ENCODE peak calls at places on chromosomes 11 and 22, in eight cellular contexts. E, G, U, B, W, T, Y and M are unnamed samples.
A peak's percentile ranks its signal among the peaks of the same experiment; 100 is the strongest.

GRCh38 chr22:49975543-49976389 is 15.2 kb downstream of the PIM3 start:
- DNase-seq in E (peak; percentile 28), G (peak; percentile 17), U (peak; percentile 33), B (peak; percentile 24), W (no peak), T (peak; percentile 51), Y (peak; percentile 52), M (no peak)

GRCh38 chr11:103215812-103216211 is 106.6 kb downstream of the DYNC2H1 start:
- DNase-seq in E (no peak), G (no peak), U (no peak), B (peak; percentile 7), W (peak; percentile 41), T (no peak), Y (no peak), M (no peak)

GRCh38 chr11:86487670-86488069 is 113.0 kb downstream of the CCDC81 start:
- DNase-seq in E (no peak), G (no peak), U (no peak), B (no peak), W (no peak), T (no peak), Y (no peak), M (no peak)

GRCh38 chr22:45452565-45453449 is 39.3 kb downstream of the RIBC2 start:
- DNase-seq in E (no peak), G (no peak), U (no peak), B (peak; percentile 53), W (peak; percentile 67), T (no peak), Y (no peak), M (no peak)

GRCh38 chr22:46619830-46620501 is at the start of gene GRAMD4:
- DNase-seq in E (peak; percentile 92), G (peak; percentile 64), U (peak; percentile 57), B (peak; percentile 35), W (no peak), T (peak; percentile 21), Y (peak; percentile 55), M (no peak)

GRCh38 chr11:77611921-77612320 is 22.2 kb downstream of the AQP11 start:
- DNase-seq in E (no peak), G (no peak), U (no peak), B (no peak), W (no peak), T (no peak), Y (no peak), M (no peak)

GRCh38 chr22:24156146-24156914 is 25.0 kb upstream of the SUSD2 start:
- DNase-seq in E (peak; percentile 66), G (no peak), U (peak; percentile 53), B (peak; percentile 58), W (peak; percentile 52), T (no peak), Y (peak; percentile 71), M (peak; percentile 35)

GRCh38 chr11:60169264-60169915 is 13.5 kb downstream of the MS4A6A start:
- DNase-seq in E (no peak), G (no peak), U (peak; percentile 43), B (peak; percentile 11), W (no peak), T (peak; percentile 41), Y (peak; percentile 22), M (peak; percentile 27)

GRCh38 chr11:30855383-30856006 is 269.3 kb upstream of the MPPED2 start:
- DNase-seq in E (no peak), G (no peak), U (peak; percentile 21), B (peak; percentile 1), W (peak; percentile 29), T (no peak), Y (no peak), M (no peak)

GRCh38 chr11:34427171-34427805 is 11.4 kb upstream of the CAT start:
- DNase-seq in E (no peak), G (no peak), U (peak; percentile 85), B (peak; percentile 90), W (peak; percentile 72), T (no peak), Y (no peak), M (no peak)

GRCh38 chr11:2932850-2933251 is 3.6 kb upstream of the PHLDA2 start:
- DNase-seq in E (no peak), G (no peak), U (no peak), B (peak; percentile 67), W (peak; percentile 46), T (no peak), Y (no peak), M (no peak)

GRCh38 chr11:61602775-61603569 is 22.1 kb upstream of the SYT7 start:
- DNase-seq in E (peak; percentile 52), G (peak; percentile 58), U (peak; percentile 97), B (peak; percentile 97), W (peak; percentile 96), T (no peak), Y (no peak), M (no peak)

GRCh38 chr22:49763138-49763537 is 64.5 kb downstream of the BRD1 start:
- DNase-seq in E (no peak), G (no peak), U (no peak), B (no peak), W (no peak), T (no peak), Y (no peak), M (no peak)

GRCh38 chr22:44818727-44819126 is 66.4 kb downstream of the ARHGAP8 start:
- DNase-seq in E (no peak), G (no peak), U (no peak), B (no peak), W (no peak), T (no peak), Y (no peak), M (no peak)

GRCh38 chr11:70805243-70805642 is 406.9 kb downstream of the CTTN start:
- DNase-seq in E (no peak), G (no peak), U (no peak), B (no peak), W (no peak), T (no peak), Y (no peak), M (no peak)

GRCh38 chr22:22752199-22752555 is 107.8 kb downstream of the GGTLC2 start:
- DNase-seq in E (no peak), G (no peak), U (no peak), B (no peak), W (no peak), T (no peak), Y (no peak), M (no peak)
- H3K27me3 ChIP-seq in E (no peaks in the 10 kb centered on the region), G (no peaks in the 10 kb centered on the region), U (no peaks in the 10 kb centered on the region), B (no peaks in the 10 kb centered on the region), W (peaks cover 6% of the 10 kb centered on the region), T (no peaks in the 10 kb centered on the region), Y (peaks cover 83% of the 10 kb centered on the region), M (peaks cover 4% of the 10 kb centered on the region)

GRCh38 chr11:69718912-69719311 is 15.1 kb upstream of the FGF19 start:
- DNase-seq in E (no peak), G (no peak), U (no peak), B (no peak), W (no peak), T (no peak), Y (no peak), M (no peak)
- H3K27me3 ChIP-seq in E (no peaks in the 10 kb centered on the region), G (no peaks in the 10 kb centered on the region), U (peaks cover 22% of the 10 kb centered on the region), B (peaks cover 16% of the 10 kb centered on the region), W (peaks cover 75% of the 10 kb centered on the region), T (peaks cover under 1% of the 10 kb centered on the region), Y (peaks cover 26% of the 10 kb centered on the region), M (no peaks in the 10 kb centered on the region)

DNA sequence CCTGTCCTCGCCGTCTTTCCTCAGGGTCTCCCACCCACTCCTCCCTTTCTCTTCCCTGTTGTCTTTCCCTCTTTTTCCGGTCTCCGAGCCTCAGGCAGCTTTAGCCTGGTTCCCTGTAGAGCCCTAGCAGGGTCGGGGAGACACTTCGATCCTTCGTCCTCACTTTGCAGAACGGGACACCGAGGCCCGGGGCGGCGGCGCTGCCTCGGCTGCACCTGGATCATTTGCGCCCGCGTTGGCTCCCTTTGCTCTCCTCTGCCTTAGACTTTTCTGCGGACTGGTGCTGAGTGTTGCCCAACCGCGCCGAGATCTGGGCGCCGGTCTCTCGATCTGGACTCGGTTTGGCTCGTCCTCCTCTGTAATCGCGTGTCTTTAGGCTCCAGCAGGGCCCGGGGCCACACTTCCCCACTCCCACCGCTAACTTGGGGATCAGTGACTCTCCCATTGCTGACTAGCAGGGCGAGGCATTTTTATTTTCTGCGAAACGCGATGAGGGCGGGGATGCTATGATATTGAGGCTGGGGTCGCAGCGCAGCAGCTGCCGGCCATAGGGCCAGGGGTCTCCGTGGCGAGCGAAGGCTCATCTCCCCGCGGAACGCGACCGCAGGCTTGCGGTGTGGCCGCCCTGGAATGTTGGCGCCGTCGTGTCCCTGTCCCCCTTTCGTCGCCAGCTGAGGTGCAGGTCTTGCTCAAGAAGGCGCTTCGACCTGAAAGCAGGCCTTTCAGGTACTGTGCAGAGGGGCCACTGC is 1.6 kb upstream of the E2F8 start:
- DNase-seq in E (no peak), G (no peak), U (no peak), B (no peak), W (no peak), T (no peak), Y (peak; percentile 50), M (no peak)
- H3K27me3 ChIP-seq in E (no peaks in the 10 kb centered on the region), G (peaks cover 11% of the 10 kb centered on the region), U (peaks cover 22% of the 10 kb centered on the region), B (peaks cover 27% of the 10 kb centered on the region), W (peaks cover 30% of the 10 kb centered on the region), T (no peaks in the 10 kb centered on the region), Y (peaks cover 47% of the 10 kb centered on the region), M (peaks cover 53% of the 10 kb centered on the region)

GRCh38 chr11:134410766-134411165 is 1.3 kb downstream of the B3GAT1 start:
- DNase-seq in E (no peak), G (no peak), U (no peak), B (no peak), W (no peak), T (no peak), Y (no peak), M (no peak)

GRCh38 chr11:134407321-134407828 is 4.7 kb downstream of the B3GAT1 start:
- DNase-seq in E (no peak), G (no peak), U (no peak), B (no peak), W (no peak), T (no peak), Y (no peak), M (no peak)

GRCh38 chr11:134411887-134412507 is at the start of gene B3GAT1:
- DNase-seq in E (no peak), G (no peak), U (no peak), B (no peak), W (no peak), T (peak; percentile 32), Y (peak; percentile 75), M (no peak)

GRCh38 chr11:134407923-134408322 is 4.1 kb downstream of the B3GAT1 start:
- DNase-seq in E (no peak), G (no peak), U (no peak), B (no peak), W (no peak), T (no peak), Y (no peak), M (no peak)

DNA sequence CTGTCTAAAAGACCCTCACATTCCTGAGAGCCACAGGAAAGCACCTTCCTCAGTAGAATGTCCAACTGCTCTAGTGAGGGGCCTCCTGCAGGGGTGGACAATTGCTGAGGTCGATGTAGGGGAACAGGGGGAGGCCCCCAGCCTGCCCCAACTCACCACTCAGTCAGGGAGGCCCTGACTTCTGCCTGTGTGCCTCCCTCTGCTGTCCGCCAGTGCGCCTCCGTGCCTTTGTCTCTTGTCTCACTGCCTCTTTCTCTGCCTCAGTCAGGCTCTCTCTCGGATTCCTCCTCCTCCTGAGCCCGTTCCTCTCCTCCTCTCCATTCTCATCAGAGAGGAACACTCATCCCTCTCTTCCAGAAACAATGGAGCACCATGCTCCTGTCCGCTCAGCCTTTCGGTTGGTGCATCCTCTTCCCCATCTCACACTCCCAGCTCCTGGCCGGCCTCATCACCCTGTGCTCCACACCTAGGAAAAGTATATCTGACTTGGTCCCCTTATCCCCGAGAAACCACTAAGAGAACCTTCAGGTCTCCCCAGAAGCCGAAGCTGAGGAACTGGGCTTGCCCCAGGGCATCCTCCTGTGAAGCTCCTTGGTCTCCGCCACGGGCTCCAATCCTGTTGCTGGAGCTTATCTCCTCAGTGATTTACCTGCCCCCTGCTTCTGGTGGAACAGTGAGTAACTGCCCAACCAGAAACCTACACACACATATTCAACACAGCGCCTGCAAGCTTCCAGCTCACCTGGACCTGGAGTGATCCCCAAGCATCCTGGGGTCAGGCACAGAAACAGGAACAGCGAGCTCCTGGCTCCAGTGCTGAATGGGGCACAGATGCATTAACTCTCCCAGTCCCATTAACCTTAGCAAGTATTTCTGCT is 2.3 kb downstream of the B3GAT1 start:
- DNase-seq in E (no peak), G (no peak), U (no peak), B (no peak), W (no peak), T (no peak), Y (no peak), M (no peak)
- H3K27me3 ChIP-seq in E (peaks cover 38% of the 10 kb centered on the region), G (peaks cover 3% of the 10 kb centered on the region), U (peaks cover 57% of the 10 kb centered on the region), B (peaks cover 3% of the 10 kb centered on the region), W (peaks cover 29% of the 10 kb centered on the region), T (peaks cover 16% of the 10 kb centered on the region), Y (no peaks in the 10 kb centered on the region), M (no peaks in the 10 kb centered on the region)